ENCODE peak calls at places on chromosomes 12 and 14, in six cellular contexts. C, A, V, R, T and M are unnamed samples.

GRCh38 chr14:67853748-67854147 is 34.2 kb downstream of the RAD51B start:
- DNase-seq in C (no peak), A (no peak), V (no peak), R (no peak), T (no peak), M (no peak)

GRCh38 chr14:53022593-53022992 is 71.7 kb upstream of the FERMT2 start:
- DNase-seq in C (no peak), A (no peak), V (no peak), R (no peak), T (no peak), M (no peak)

GRCh38 chr14:104865631-104866441 is 768 bp downstream of the CEP170B start:
- DNase-seq in C (peak; percentile 57), A (peak; percentile 64), V (peak; percentile 84), R (peak; percentile 65), T (peak; percentile 75), M (peak; percentile 77)

GRCh38 chr14:68160779-68161546 is 341.4 kb downstream of the RAD51B start:
- DNase-seq in C (no peak), A (no peak), V (no peak), R (no peak), T (no peak), M (no peak)

GRCh38 chr12:128951448-128951847 is 98.2 kb downstream of the GLT1D1 start:
- DNase-seq in C (no peak), A (no peak), V (no peak), R (no peak), T (no peak), M (no peak)

GRCh38 chr14:53929871-53930685 is 26.5 kb downstream of the BMP4 start:
- DNase-seq in C (no peak), A (peak; percentile 78), V (no peak), R (no peak), T (no peak), M (peak; percentile 84)

GRCh38 chr12:45200497-45201043 is 15.3 kb upstream of the ANO6 start:
- DNase-seq in C (no peak), A (no peak), V (no peak), R (no peak), T (peak; percentile 85), M (no peak)

GRCh38 chr14:77098470-77099353 is 654 bp downstream of the CIPC start:
- DNase-seq in C (peak; percentile 21), A (peak; percentile 44), V (peak; percentile 89), R (peak; percentile 77), T (no peak), M (no peak)

GRCh38 chr14:63343878-63344277 is 25.1 kb upstream of the GPHB5 start:
- DNase-seq in C (no peak), A (no peak), V (no peak), R (no peak), T (peak; percentile 53), M (no peak)

GRCh38 chr12:71581206-71581605 is 82.4 kb downstream of the ZFC3H1 start:
- DNase-seq in C (no peak), A (no peak), V (no peak), R (no peak), T (no peak), M (no peak)

GRCh38 chr12:48356041-48356768 is 5.5 kb upstream of the ZNF641 start:
- DNase-seq in C (no peak), A (no peak), V (no peak), R (no peak), T (peak; percentile 9), M (no peak)

GRCh38 chr12:127489055-127489454 is 777.9 kb upstream of the TMEM132C start:
- DNase-seq in C (no peak), A (no peak), V (no peak), R (no peak), T (no peak), M (no peak)